ENCODE peak calls at places on chromosomes 6 and 20, in nine cellular contexts. Q, J, R, O, C, L, T, K and W are unnamed samples.
A peak's percentile ranks its signal among the peaks of the same experiment; 100 is the strongest.

GRCh38 chr6:34695729-34696188 is 808 bp downstream of the ILRUN start:
- DNase-seq in L (no peak), T (no peak), O (no peak), Q (no peak), K (no peak), R (no peak), J (no peak), C (no peak), W (no peak)

GRCh38 chr6:126182650-126183311 is 157.1 kb upstream of the CENPW start:
- DNase-seq in C (no peak), Q (no peak), K (peak; percentile 30), J (no peak), R (no peak), T (no peak), O (peak; percentile 49), L (peak; percentile 28), W (no peak)

GRCh38 chr6:170260686-170261085 is 30.2 kb downstream of the DLL1 start:
- DNase-seq in Q (no peak), T (no peak), O (no peak), L (no peak), C (no peak), R (no peak), J (no peak), K (no peak), W (no peak)

GRCh38 chr6:7108196-7108963 is 619 bp downstream of the RREB1 start:
- DNase-seq in J (no peak), C (no peak), R (no peak), L (peak; percentile 63), O (peak; percentile 47), K (peak; percentile 44), T (no peak), Q (no peak), W (no peak)

GRCh38 chr6:135182120-135182992 is 1.2 kb downstream of the MYB start:
- DNase-seq in O (no peak), L (peak; percentile 13), C (peak; percentile 67), J (no peak), R (no peak), K (peak; percentile 4), T (no peak), Q (no peak), W (no peak)

GRCh38 chr6:142784344-142784743 is 160.6 kb downstream of the HIVEP2 start:
- DNase-seq in K (no peak), C (no peak), L (no peak), R (peak; percentile 55), J (peak; percentile 78), T (no peak), Q (no peak), O (peak; percentile 16), W (peak; percentile 24)

GRCh38 chr20:63834545-63834880 is 3.4 kb upstream of the ZBTB46 start:
- DNase-seq in T (no peak), C (no peak), J (no peak), R (no peak), Q (no peak), O (no peak), K (no peak), L (no peak), W (no peak)

GRCh38 chr6:16729183-16729696 is 32.0 kb downstream of the ATXN1 start:
- DNase-seq in L (no peak), C (no peak), J (peak; percentile 36), R (peak; percentile 92), T (peak; percentile 96), O (peak; percentile 69), K (peak; percentile 42), Q (no peak), W (no peak)

GRCh38 chr20:62736026-62736406 is 27.4 kb downstream of the NTSR1 start:
- DNase-seq in O (no peak), Q (no peak), J (no peak), T (no peak), C (no peak), R (no peak), K (no peak), L (no peak), W (no peak)

GRCh38 chr6:74115674-74116073 is 419.7 kb downstream of the CD109 start:
- DNase-seq in Q (no peak), C (no peak), L (no peak), J (peak; percentile 69), R (no peak), K (no peak), T (peak; percentile 65), O (peak; percentile 42), W (no peak)

GRCh38 chr20:41149679-41150131 is 12.4 kb downstream of the PLCG1 start:
- DNase-seq in L (no peak), C (no peak), K (peak; percentile 32), J (no peak), Q (peak; percentile 42), O (peak; percentile 83), T (no peak), R (no peak), W (no peak)